ENCODE peak calls at places on chromosome 19, in nine cellular contexts. H, O, C, T, X, Z, E, N and L are unnamed samples. For H3K4me1, the result is how much of the 10 kb centered on the place peaks cover.

GRCh38 chr19:9130965-9131364 is 4.2 kb upstream of the OR7G3 start:
- DNase-seq in Z (no peak), C (no peak), O (no peak), T (no peak), E (no peak), X (no peak), N (no peak), H (no peak), L (no peak)

GRCh38 chr19:12996542-12997094 is 1.3 kb downstream of the NFIX start:
- DNase-seq in X (peak), Z (peak), T (peak), N (no peak), E (no peak), O (peak), H (no peak), C (no peak), L (no peak)

GRCh38 chr19:4338441-4339350 is at the start of gene STAP2:
- DNase-seq in H (no peak), E (no peak), Z (peak), T (no peak), N (peak), X (peak), O (no peak), C (no peak), L (no peak)

GRCh38 chr19:48338253-48338755 is 13.0 kb downstream of the EMP3 start:
- DNase-seq in O (no peak), E (no peak), T (no peak), Z (no peak), N (no peak), H (no peak), C (no peak), X (no peak), L (no peak)

GRCh38 chr19:34368338-34368737 is 3.3 kb downstream of the GPI start:
- DNase-seq in X (no peak), T (no peak), E (no peak), O (no peak), C (no peak), H (peak), N (no peak), Z (no peak), L (no peak)

GRCh38 chr19:58054792-58055482 is 4.1 kb upstream of the ZNF135 start:
- DNase-seq in H (peak), Z (no peak), T (peak), O (peak), X (peak), E (no peak), C (peak), N (no peak), L (no peak)

GRCh38 chr19:5250127-5250659 is 90.4 kb downstream of the PTPRS start:
- DNase-seq in N (no peak), Z (no peak), E (no peak), C (peak), X (peak), O (no peak), H (peak), T (no peak), L (no peak)

GRCh38 chr19:734716-735115 is 16.2 kb upstream of the MISP start:
- DNase-seq in H (no peak), T (no peak), O (no peak), Z (no peak), E (no peak), X (no peak), N (no peak), C (no peak), L (no peak)

GRCh38 chr19:56687036-56687435 is 15.5 kb upstream of the ZNF835 start:
- DNase-seq in C (no peak), E (no peak), O (no peak), N (no peak), T (no peak), Z (no peak), H (no peak), X (no peak), L (no peak)

GRCh38 chr19:11693505-11694499 is 44.9 kb downstream of the ZNF823 start:
- DNase-seq in Z (no peak), N (peak), O (peak), X (peak), E (no peak), H (no peak), C (no peak), T (peak), L (no peak)

GRCh38 chr19:29564574-29565005 is 38.8 kb downstream of the VSTM2B start:
- DNase-seq in T (no peak), H (no peak), C (no peak), Z (no peak), X (peak), N (no peak), O (no peak), E (no peak), L (no peak)

GRCh38 chr19:39178296-39179006 is 18.3 kb upstream of the NCCRP1 start:
- DNase-seq in N (no peak), E (no peak), C (no peak), Z (peak), H (no peak), O (no peak), T (no peak), X (no peak), L (no peak)

GRCh38 chr19:57786286-57786685 is 16.8 kb downstream of the ZNF586 start:
- DNase-seq in T (no peak), E (no peak), C (no peak), H (no peak), X (no peak), N (no peak), O (no peak), Z (no peak), L (no peak)

GRCh38 chr19:33769208-33769607 is 27.5 kb upstream of the KCTD15 start:
- DNase-seq in E (no peak), N (no peak), Z (no peak), T (no peak), C (no peak), X (no peak), O (no peak), H (no peak), L (no peak)

GRCh38 chr19:30358821-30359580 is 13.2 kb upstream of the ZNF536 start:
- DNase-seq in O (no peak), Z (no peak), H (no peak), C (no peak), N (no peak), T (no peak), E (no peak), X (no peak), L (no peak)

GRCh38 chr19:52296400-52296772 is 583 bp upstream of the ZNF480 start:
- DNase-seq in H (no peak), C (no peak), X (no peak), Z (no peak), O (no peak), E (no peak), T (no peak), N (no peak), L (peak)

GRCh38 chr19:39307822-39308530 is 11.8 kb downstream of the IFNL1 start:
- DNase-seq in N (no peak), O (no peak), H (no peak), E (no peak), X (no peak), C (no peak), T (no peak), Z (peak), L (no peak)

GRCh38 chr19:45306522-45307027 is 16.1 kb downstream of the CKM start:
- DNase-seq in E (no peak), N (no peak), X (no peak), Z (no peak), C (no peak), O (no peak), T (no peak), H (no peak), L (no peak)

GRCh38 chr19:33194884-33195710 is 967 bp downstream of the LRP3 start:
- DNase-seq in T (peak), E (no peak), N (peak), X (peak), O (peak), H (no peak), C (no peak), Z (peak), L (no peak)

GRCh38 chr19:33505168-33505567 is 16.4 kb downstream of the PEPD start:
- DNase-seq in N (no peak), C (no peak), X (no peak), Z (no peak), E (no peak), T (no peak), O (no peak), H (no peak), L (no peak)

GRCh38 chr19:56076413-56076998 is 44.6 kb downstream of the ZNF787 start:
- DNase-seq in O (peak), Z (no peak), C (no peak), E (no peak), T (peak), H (no peak), N (peak), X (peak), L (peak)

GRCh38 chr19:50167314-50167721 is 4.2 kb upstream of the IZUMO2 start:
- DNase-seq in O (no peak), H (no peak), Z (peak), C (no peak), X (peak), T (no peak), N (peak), E (no peak), L (no peak)

GRCh38 chr19:12859546-12859945 is 21.2 kb downstream of the MAST1 start:
- DNase-seq in N (no peak), E (no peak), H (no peak), T (peak), X (no peak), C (no peak), O (no peak), Z (no peak), L (no peak)

GRCh38 chr19:48506138-48506733 is 5.4 kb downstream of the LMTK3 start:
- DNase-seq in C (no peak), Z (no peak), H (no peak), N (peak), E (no peak), X (no peak), O (peak), T (peak), L (peak)

GRCh38 chr19:16521715-16522289 is 20.4 kb downstream of the CHERP start:
- DNase-seq in C (no peak), O (no peak), E (no peak), X (no peak), H (no peak), T (no peak), N (no peak), Z (no peak), L (no peak)

GRCh38 chr19:45553464-45553863 is 31.1 kb downstream of the OPA3 start:
- DNase-seq in H (peak), T (no peak), E (no peak), N (peak), Z (no peak), O (no peak), X (peak), C (no peak), L (no peak)

GRCh38 chr19:10292206-10292788 is 2.5 kb downstream of the ICAM5 start:
- DNase-seq in C (peak), E (no peak), H (peak), T (peak), N (peak), X (peak), Z (peak), O (peak), L (peak)

GRCh38 chr19:57708641-57709354 is at the start of gene ZNF154:
- DNase-seq in T (peak), E (no peak), N (peak), H (peak), Z (peak), C (peak), X (peak), O (peak), L (peak)

GRCh38 chr19:43476606-43477005 is 11.2 kb upstream of the LYPD3 start:
- DNase-seq in Z (no peak), N (no peak), T (peak), C (no peak), H (no peak), E (no peak), X (no peak), O (peak), L (no peak)

GRCh38 chr19:34193876-34194275 is 21.6 kb downstream of the LSM14A start:
- DNase-seq in H (no peak), E (no peak), T (no peak), N (no peak), X (no peak), Z (no peak), C (no peak), O (no peak), L (no peak)

GRCh38 chr19:48741222-48741999 is 1.0 kb upstream of the RASIP1 start:
- DNase-seq in T (no peak), E (no peak), H (peak), X (peak), C (peak), Z (peak), N (peak), O (no peak), L (no peak)

GRCh38 chr19:19463348-19464117 is 51.8 kb downstream of the TSSK6 start:
- DNase-seq in Z (peak), C (no peak), O (peak), T (peak), E (no peak), X (peak), N (no peak), H (peak), L (no peak)

GRCh38 chr19:39038098-39038497 is 5.7 kb upstream of the FBXO27 start:
- DNase-seq in N (peak), O (peak), X (peak), Z (no peak), E (no peak), C (no peak), T (peak), H (no peak), L (no peak)

GRCh38 chr19:49212302-49212701 is 54.7 kb downstream of the TRPM4 start:
- DNase-seq in Z (no peak), X (no peak), O (peak), H (peak), C (no peak), N (no peak), T (no peak), E (no peak), L (peak)

GRCh38 chr19:5572556-5573286 is 5.0 kb upstream of the TINCR start:
- DNase-seq in X (no peak), H (no peak), O (no peak), N (peak), E (no peak), T (no peak), Z (no peak), C (no peak), L (no peak)

GRCh38 chr19:21698215-21698614 is 69.2 kb downstream of the ZNF100 start:
- DNase-seq in T (peak), H (no peak), X (peak), N (peak), O (peak), Z (no peak), C (no peak), E (no peak), L (peak)

GRCh38 chr19:35048911-35049411 is 7.4 kb downstream of the HPN start:
- DNase-seq in N (no peak), H (peak), T (no peak), Z (no peak), X (peak), E (no peak), C (peak), O (no peak), L (no peak)

GRCh38 chr19:40519352-40520322 is 52.8 kb downstream of the SPTBN4 start:
- DNase-seq in H (no peak), O (peak), Z (no peak), X (no peak), E (no peak), C (no peak), T (peak), N (peak), L (no peak)

GRCh38 chr19:34990578-34991192 is 9.4 kb upstream of the GRAMD1A start:
- DNase-seq in C (no peak), N (no peak), O (no peak), X (no peak), E (no peak), T (no peak), Z (peak), H (no peak), L (no peak)

DNA sequence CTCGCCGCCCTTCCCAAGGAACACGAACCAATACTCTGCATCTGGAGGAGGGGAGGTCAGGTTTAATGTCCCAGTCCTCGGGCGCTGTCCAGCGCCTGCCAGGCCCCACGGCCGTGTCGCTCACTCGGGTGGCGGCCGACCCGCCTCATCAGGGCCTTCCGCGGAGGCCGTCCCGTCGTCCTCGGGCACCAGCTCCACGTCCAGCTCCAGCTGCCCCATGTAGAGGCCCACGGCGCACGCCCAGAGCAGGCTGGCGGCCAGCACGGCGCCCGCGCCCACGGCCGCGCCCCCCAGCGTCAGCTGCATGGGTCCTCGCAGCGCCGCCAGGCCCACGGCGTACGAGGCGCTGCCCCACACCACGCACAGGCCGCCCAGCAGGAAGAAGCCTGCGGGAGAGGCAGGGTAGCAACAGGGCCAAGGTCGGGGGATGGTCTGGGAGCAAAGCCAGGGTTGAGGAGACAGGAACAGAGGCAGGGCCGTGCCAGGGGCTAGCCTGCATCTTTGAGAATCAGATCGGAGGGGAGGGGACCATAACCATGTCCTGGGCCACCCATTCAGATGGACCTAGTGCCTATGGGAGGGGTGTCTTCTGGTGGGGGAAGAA is 2.5 kb downstream of the TMEM160 start:
- DNase-seq in O (no peak), X (no peak), C (no peak), N (no peak), T (no peak), Z (no peak), E (no peak), H (no peak), L (no peak)
- H3K27ac ChIP-seq in O (no peak), X (no peak), C (no peak), N (no peak), T (no peak), Z (no peak), E (no peak), H (no peak), L (no peak)

GRCh38 chr19:7871280-7871529 is 3.0 kb downstream of the PRR36 start:
- DNase-seq in X (no peak), O (no peak), C (no peak), E (no peak), T (no peak), N (no peak), H (no peak), Z (no peak), L (no peak)
- H3K4me1 ChIP-seq in X (half or more), O (under half), C (half or more), E (under half), T (under half), N (under half), H (under half), Z (under half), L (under half)

GRCh38 chr19:53598361-53598760 is 33.4 kb upstream of the DPRX start:
- DNase-seq in X (no peak), E (no peak), T (no peak), Z (no peak), C (no peak), H (no peak), N (no peak), O (no peak), L (no peak)

GRCh38 chr19:53594811-53595509 is 36.8 kb upstream of the DPRX start:
- DNase-seq in Z (no peak), O (no peak), T (no peak), H (no peak), C (no peak), N (no peak), E (no peak), X (no peak), L (no peak)

GRCh38 chr19:53595510-53595867 is 36.3 kb upstream of the DPRX start:
- DNase-seq in X (no peak), E (no peak), H (no peak), Z (no peak), N (no peak), C (no peak), T (no peak), O (no peak), L (no peak)

GRCh38 chr19:53597023-53597422 is 34.8 kb upstream of the DPRX start:
- DNase-seq in O (no peak), T (no peak), C (no peak), E (no peak), H (no peak), N (no peak), Z (no peak), X (no peak), L (no peak)

DNA sequence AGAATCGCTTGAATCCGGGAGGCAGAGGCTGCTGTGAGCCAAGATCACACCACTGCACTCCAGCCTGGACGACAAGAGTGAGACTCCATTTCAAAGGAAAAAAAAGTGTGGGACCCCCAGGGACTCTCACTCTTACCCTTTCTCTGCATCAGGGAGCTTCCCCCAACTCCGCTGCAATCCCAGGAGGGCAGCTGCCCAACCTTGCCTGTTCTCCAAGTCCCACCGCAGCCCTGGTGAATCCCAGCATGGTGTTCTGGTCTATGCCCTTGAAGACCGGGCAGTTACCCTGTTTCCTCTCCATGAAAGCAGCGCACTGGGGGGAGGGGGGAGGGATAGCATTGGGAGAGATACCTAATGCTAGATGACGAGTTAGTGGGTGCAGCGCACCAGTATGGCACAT is 35.7 kb upstream of the DPRX start:
- DNase-seq in N (no peak), Z (no peak), C (no peak), O (no peak), X (no peak), H (no peak), T (no peak), E (no peak), L (no peak)
- H3K27ac ChIP-seq in N (no peak), Z (no peak), C (no peak), O (no peak), X (no peak), H (no peak), T (no peak), E (no peak), L (no peak)

GRCh38 chr19:27750697-27751391 is 1462.1 kb downstream of the UQCRFS1 start:
- DNase-seq in Z (no peak), E (peak), T (no peak), N (no peak), O (no peak), X (no peak), C (no peak), H (no peak), L (no peak)

GRCh38 chr19:27748551-27749152 is 1464.3 kb downstream of the UQCRFS1 start:
- DNase-seq in T (peak), N (no peak), Z (no peak), C (no peak), O (peak), H (no peak), X (no peak), E (no peak), L (no peak)

GRCh38 chr19:27754700-27755099 is 1458.3 kb downstream of the UQCRFS1 start:
- DNase-seq in H (no peak), O (no peak), E (no peak), C (no peak), N (no peak), Z (no peak), X (no peak), T (no peak), L (no peak)

GRCh38 chr19:27752530-27753184 is 1460.3 kb downstream of the UQCRFS1 start:
- DNase-seq in H (no peak), E (no peak), N (no peak), X (no peak), Z (no peak), C (no peak), T (no peak), O (no peak), L (no peak)

GRCh38 chr19:27753622-27754021 is 1459.3 kb downstream of the UQCRFS1 start:
- DNase-seq in E (no peak), H (no peak), Z (no peak), N (no peak), C (no peak), O (no peak), T (no peak), X (no peak), L (no peak)
- H3K4me1 ChIP-seq in E (under half), H (under half), Z (under half), N (under half), C (under half), O (under half), T (under half), X (under half), L (under half)

DNA sequence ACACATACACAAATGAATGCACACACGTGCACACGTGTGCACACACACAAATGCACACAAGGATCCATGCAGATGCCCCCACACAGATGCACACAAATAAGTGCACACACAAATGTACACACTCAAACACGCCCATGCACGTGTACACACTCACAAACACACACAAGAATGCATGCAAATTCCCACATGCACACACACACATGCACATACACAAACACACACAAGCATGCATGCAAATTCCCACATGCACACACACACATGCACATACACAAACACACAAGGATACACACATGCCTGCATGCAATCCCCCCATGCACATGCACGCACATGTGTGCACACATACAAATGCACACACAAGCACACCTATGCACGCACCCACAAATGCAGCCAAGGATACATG is 13.3 kb downstream of the GNA15 start:
- DNase-seq in Z (no peak), C (no peak), E (no peak), N (no peak), O (no peak), H (peak), T (no peak), X (no peak), L (no peak)
- H3K27ac ChIP-seq in Z (no peak), C (no peak), E (no peak), N (no peak), O (no peak), H (no peak), T (no peak), X (no peak), L (no peak)